ENCODE peak calls at places on chromosomes 13 and 19, in eight cellular contexts. S is suprapubic skin; C is A673; H is psoas muscle; K is fibroblast of the aortic adventitia; D is CD4-positive, alpha-beta T cell; W is heart right ventricle; G is nephron progenitor cell. R is an unnamed sample.

GRCh38 chr19:18612772-18613588 is at the start of gene TMEM59L:
- DNase-seq in D (peak; percentile 62), W (no peak), H (no peak), K (no peak), G (peak; percentile 78), C (no peak), S (no peak), R (peak; percentile 50)

GRCh38 chr19:18020212-18021067 is 12.5 kb downstream of the ARRDC2 start:
- DNase-seq in G (no peak), W (peak; percentile 95), D (no peak), H (peak; percentile 99), C (no peak), S (peak; percentile 95), K (no peak), R (no peak)

GRCh38 chr13:53513199-53513598 is 484.6 kb downstream of the OLFM4 start:
- DNase-seq in G (no peak), W (no peak), S (no peak), H (no peak), D (no peak), C (peak; percentile 40), K (no peak), R (no peak)

GRCh38 chr13:75901509-75901908 is 265.4 kb downstream of the LMO7 start:
- DNase-seq in C (no peak), G (no peak), D (no peak), K (no peak), H (no peak), W (no peak), S (no peak), R (no peak)

GRCh38 chr19:48391100-48392005 is at the start of gene KDELR1:
- DNase-seq in S (peak; percentile 88), C (peak; percentile 79), K (peak; percentile 71), G (peak; percentile 84), H (peak; percentile 87), W (peak; percentile 81), D (peak; percentile 68), R (peak; percentile 92)

GRCh38 chr19:8025321-8025720 is 19.9 kb upstream of the ELAVL1 start:
- DNase-seq in H (no peak), G (no peak), D (no peak), S (no peak), K (no peak), W (no peak), C (no peak), R (no peak)

GRCh38 chr13:105033999-105034398 is 1501.5 kb downstream of the EFNB2 start:
- DNase-seq in D (no peak), W (no peak), S (no peak), C (no peak), K (no peak), G (no peak), H (no peak), R (no peak)

GRCh38 chr13:44764334-44764733 is 188.2 kb upstream of the TSC22D1 start:
- DNase-seq in H (no peak), C (no peak), K (no peak), G (no peak), W (no peak), S (no peak), D (no peak), R (no peak)

GRCh38 chr13:40922437-40923040 is 96.6 kb downstream of the ELF1 start:
- DNase-seq in S (no peak), D (no peak), C (no peak), K (no peak), G (peak; percentile 13), H (no peak), W (peak; percentile 18), R (no peak)

GRCh38 chr13:43307921-43308433 is 284.6 kb downstream of the DNAJC15 start:
- DNase-seq in S (peak; percentile 87), D (no peak), K (peak; percentile 80), W (peak; percentile 80), H (peak; percentile 91), C (peak; percentile 90), G (peak; percentile 37), R (peak; percentile 54)

GRCh38 chr19:41859213-41859617 is 840 bp upstream of the RPS19 start:
- DNase-seq in K (no peak), W (no peak), S (no peak), G (no peak), C (no peak), H (no peak), D (no peak), R (no peak)

GRCh38 chr13:114032121-114032799 is 58.4 kb upstream of the C13orf46 start:
- DNase-seq in S (no peak), C (no peak), G (no peak), K (peak; percentile 79), H (no peak), D (no peak), W (no peak), R (no peak)

GRCh38 chr19:14271830-14272229 is 65.9 kb upstream of the ADGRL1 start:
- DNase-seq in H (no peak), S (no peak), C (no peak), W (no peak), D (no peak), G (no peak), K (no peak), R (no peak)

DNA sequence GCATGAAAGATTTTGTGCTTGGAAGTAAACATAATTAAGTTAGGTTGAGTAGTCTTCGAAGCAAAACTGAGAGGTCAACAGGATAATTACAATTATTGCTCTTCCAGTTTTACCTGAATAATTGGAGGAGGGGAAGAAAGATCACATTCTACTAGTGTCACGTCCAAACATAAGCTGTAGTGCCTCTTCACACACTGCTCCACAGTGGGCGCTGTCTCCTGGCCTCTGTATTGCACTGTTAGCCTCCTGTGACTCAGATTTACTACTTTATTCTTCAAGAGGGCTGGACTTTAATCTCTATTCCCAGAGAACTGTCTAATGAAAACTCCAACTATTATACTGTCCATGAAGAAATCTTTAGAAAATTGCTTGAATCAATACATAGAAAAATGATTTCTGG is 62.9 kb downstream of the TRPC4 start:
- DNase-seq in G (peak; percentile 1), D (no peak), S (no peak), K (no peak), H (no peak), C (no peak), W (no peak), R (no peak)
- TF ChIP-seq CTCF in G (no peak), D (no peak), S (no peak), K (peak; percentile 9), H (no peak), C (peak; percentile 25), W (no peak), R (no peak)

GRCh38 chr19:51188227-51188559 is 36.7 kb upstream of the CD33 start:
- DNase-seq in K (no peak), D (no peak), S (no peak), C (no peak), W (no peak), H (no peak), G (no peak), R (no peak)
- TF ChIP-seq CTCF in K (no peak), D (no peak), S (no peak), C (no peak), W (no peak), H (no peak), G (no peak), R (no peak)

GRCh38 chr13:87810391-87810801 is 139.2 kb downstream of the SLITRK5 start:
- DNase-seq in D (no peak), C (no peak), S (no peak), W (no peak), H (no peak), G (peak; percentile 8), K (no peak), R (no peak)
- TF ChIP-seq CTCF in D (no peak), C (peak; percentile 16), S (no peak), W (no peak), H (no peak), G (no peak), K (no peak), R (no peak)

GRCh38 chr19:39415111-39416046 is 2.9 kb downstream of the PLEKHG2 start:
- DNase-seq in C (no peak), D (no peak), K (no peak), G (no peak), W (no peak), S (no peak), H (no peak), R (no peak)
- TF ChIP-seq CTCF in C (no peak), D (no peak), K (no peak), G (no peak), W (no peak), S (no peak), H (no peak), R (no peak)

GRCh38 chr13:109479991-109480696 is 306.2 kb downstream of the IRS2 start:
- DNase-seq in K (peak; percentile 37), D (no peak), C (peak; percentile 9), H (no peak), W (no peak), S (no peak), G (no peak), R (no peak)

GRCh38 chr13:109479534-109479933 is 306.8 kb downstream of the IRS2 start:
- DNase-seq in C (no peak), G (no peak), H (no peak), S (no peak), D (no peak), K (no peak), W (no peak), R (no peak)

GRCh38 chr13:109481046-109481445 is 305.3 kb downstream of the IRS2 start:
- DNase-seq in S (no peak), K (no peak), D (no peak), G (no peak), H (no peak), C (no peak), W (no peak), R (no peak)

DNA sequence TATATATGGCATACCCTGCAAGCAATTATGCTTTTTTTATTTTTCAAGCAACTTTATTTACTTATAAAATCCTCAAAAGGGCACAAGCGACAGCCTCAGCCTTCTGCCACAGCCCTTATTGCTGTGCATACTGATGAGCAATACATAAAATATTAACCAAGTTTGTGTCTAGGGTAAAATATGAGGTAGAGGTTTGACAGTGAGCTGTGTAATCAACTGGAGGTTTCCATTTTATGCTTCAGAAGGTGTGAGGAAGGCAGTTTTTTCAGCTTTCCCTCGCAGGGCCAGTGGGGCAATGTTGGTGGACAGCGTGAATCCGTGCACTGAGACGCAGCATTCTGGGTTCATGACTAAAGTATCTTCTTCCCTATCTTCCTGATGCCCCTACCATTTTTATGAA is 310.4 kb downstream of the IRS2 start:
- DNase-seq in S (no peak), G (no peak), W (no peak), C (no peak), H (no peak), D (no peak), K (no peak), R (no peak)
- TF ChIP-seq CTCF in S (no peak), G (no peak), W (no peak), C (no peak), H (no peak), D (no peak), K (no peak), R (no peak)

R was measured in GM13977.